ENCODE peak calls at places on chromosomes 11 and 22, in seven cellular contexts. Z, U, T, W, M, X and N are unnamed samples.

GRCh38 chr22:22748297-22748743 is 103.9 kb downstream of the GGTLC2 start:
- DNase-seq in Z (peak), U (peak), T (peak), W (no peak), M (peak), X (peak), N (peak)

GRCh38 chr11:116096596-116096995 is 592.4 kb upstream of the CADM1 start:
- DNase-seq in Z (no peak), U (no peak), T (no peak), W (no peak), M (no peak), X (no peak), N (no peak)

GRCh38 chr11:76798656-76799055 is 15.5 kb downstream of the TSKU start:
- DNase-seq in Z (no peak), U (no peak), T (no peak), W (no peak), M (no peak), X (no peak), N (no peak)

GRCh38 chr11:5509803-5510202 is at the start of gene UBQLN3:
- DNase-seq in Z (no peak), U (no peak), T (no peak), W (no peak), M (no peak), X (no peak), N (no peak)

GRCh38 chr22:30861131-30861530 is 107.4 kb downstream of the MORC2 start:
- DNase-seq in Z (no peak), U (no peak), T (no peak), W (no peak), M (no peak), X (no peak), N (no peak)

GRCh38 chr11:15920856-15921629 is 435.3 kb downstream of the SOX6 start:
- DNase-seq in Z (no peak), U (no peak), T (no peak), W (no peak), M (no peak), X (no peak), N (no peak)

GRCh38 chr11:125956371-125956770 is 10.5 kb downstream of the VSIG10L2 start:
- DNase-seq in Z (no peak), U (no peak), T (no peak), W (no peak), M (no peak), X (no peak), N (no peak)

GRCh38 chr22:45686004-45686403 is 14.4 kb downstream of the ATXN10 start:
- DNase-seq in Z (no peak), U (no peak), T (no peak), W (no peak), M (no peak), X (no peak), N (no peak)

GRCh38 chr22:19128009-19128401 is 3.1 kb upstream of the TSSK2 start:
- DNase-seq in Z (no peak), U (no peak), T (no peak), W (no peak), M (no peak), X (no peak), N (no peak)

GRCh38 chr11:2215561-2216399 is 44.2 kb upstream of the TH start:
- DNase-seq in Z (no peak), U (no peak), T (no peak), W (no peak), M (no peak), X (no peak), N (no peak)

GRCh38 chr11:20459865-20460264 is 72.3 kb downstream of the PRMT3 start:
- DNase-seq in Z (no peak), U (no peak), T (no peak), W (no peak), M (no peak), X (no peak), N (no peak)

GRCh38 chr11:12433571-12434061 is 56.2 kb downstream of the PARVA start:
- DNase-seq in Z (no peak), U (no peak), T (peak), W (no peak), M (no peak), X (no peak), N (peak)

GRCh38 chr11:9825895-9826294 is 162.0 kb downstream of the SWAP70 start:
- DNase-seq in Z (no peak), U (no peak), T (no peak), W (no peak), M (no peak), X (no peak), N (no peak)

GRCh38 chr11:112655386-112655785 is 305.8 kb upstream of the NCAM1 start:
- DNase-seq in Z (no peak), U (peak), T (peak), W (no peak), M (no peak), X (no peak), N (peak)

GRCh38 chr22:44191036-44191454 is 10.3 kb downstream of the PARVG start:
- DNase-seq in Z (no peak), U (no peak), T (no peak), W (no peak), M (peak), X (no peak), N (no peak)

GRCh38 chr11:44502506-44502905 is 63.0 kb upstream of the CD82 start:
- DNase-seq in Z (no peak), U (no peak), T (no peak), W (no peak), M (no peak), X (no peak), N (no peak)

GRCh38 chr11:111846640-111847039 is 24.7 kb downstream of the ALG9 start:
- DNase-seq in Z (no peak), U (no peak), T (no peak), W (no peak), M (no peak), X (no peak), N (no peak)

GRCh38 chr11:45333023-45333422 is 46.9 kb upstream of the SYT13 start:
- DNase-seq in Z (no peak), U (no peak), T (no peak), W (no peak), M (no peak), X (no peak), N (no peak)

GRCh38 chr11:77770629-77771028 is 49.9 kb downstream of the RSF1 start:
- DNase-seq in Z (no peak), U (no peak), T (no peak), W (no peak), M (no peak), X (no peak), N (no peak)

GRCh38 chr11:84740050-84740449 is 887.1 kb downstream of the DLG2 start:
- DNase-seq in Z (no peak), U (no peak), T (no peak), W (no peak), M (no peak), X (no peak), N (no peak)

GRCh38 chr11:58024601-58025091 is 965 bp downstream of the OR9Q1 start:
- DNase-seq in Z (no peak), U (peak), T (peak), W (no peak), M (no peak), X (no peak), N (peak)

GRCh38 chr11:121929581-121929980 is 186.4 kb downstream of the BLID start:
- DNase-seq in Z (no peak), U (peak), T (no peak), W (no peak), M (no peak), X (peak), N (peak)